ENCODE peak calls at places on chromosome 22, in four cellular contexts. X, I, V and P are unnamed samples.

GRCh38 chr22:27952779-27953178 is 33.7 kb upstream of the PITPNB start:
- DNase-seq in X (no peak), I (no peak), V (no peak), P (no peak)

GRCh38 chr22:48640890-48641771 is 1186.5 kb downstream of the BRD1 start:
- DNase-seq in X (no peak), I (no peak), V (no peak), P (no peak)

GRCh38 chr22:48953830-48954229 is 873.8 kb downstream of the BRD1 start:
- DNase-seq in X (no peak), I (no peak), V (no peak), P (no peak)

GRCh38 chr22:23200896-23201295 is 20.6 kb downstream of the BCR start:
- DNase-seq in X (no peak), I (no peak), V (no peak), P (no peak)

GRCh38 chr22:39703890-39704658 is 133.5 kb downstream of the CACNA1I start:
- DNase-seq in X (no peak), I (no peak), V (no peak), P (no peak)

GRCh38 chr22:40204331-40205116 is 26.8 kb downstream of the TNRC6B start:
- DNase-seq in X (no peak), I (no peak), V (no peak), P (peak; percentile 59)

GRCh38 chr22:23391022-23391421 is 189.1 kb downstream of the IGLL1 start:
- DNase-seq in X (no peak), I (no peak), V (no peak), P (no peak)

GRCh38 chr22:50641696-50642607 is 14.0 kb upstream of the ARSA start:
- DNase-seq in X (no peak), I (no peak), V (peak; percentile 32), P (peak; percentile 95)

GRCh38 chr22:45230026-45230845 is 10.5 kb downstream of the KIAA0930 start:
- DNase-seq in X (no peak), I (no peak), V (no peak), P (no peak)

GRCh38 chr22:21937821-21938070 is 14.9 kb downstream of the PPM1F start:
- DNase-seq in X (no peak), I (no peak), V (no peak), P (no peak)

GRCh38 chr22:45006101-45006872 is 3.5 kb downstream of the PHF21B start:
- DNase-seq in X (no peak), I (no peak), V (no peak), P (no peak)

GRCh38 chr22:41397143-41397811 is 15.5 kb downstream of the TEF start:
- DNase-seq in X (no peak), I (no peak), V (no peak), P (peak; percentile 91)

GRCh38 chr22:37464181-37464580 is 22.0 kb downstream of the MFNG start:
- DNase-seq in X (no peak), I (peak; percentile 19), V (no peak), P (no peak)

GRCh38 chr22:40498454-40499186 is 128.2 kb downstream of the SGSM3 start:
- DNase-seq in X (peak; percentile 80), I (no peak), V (no peak), P (peak; percentile 99)

GRCh38 chr22:38132794-38133193 is 22.3 kb upstream of the BAIAP2L2 start:
- DNase-seq in X (no peak), I (no peak), V (no peak), P (no peak)

GRCh38 chr22:19554834-19555404 is 30.7 kb upstream of the CLDN5 start:
- DNase-seq in X (peak; percentile 40), I (no peak), V (no peak), P (peak; percentile 81)

GRCh38 chr22:49827853-49828598 is at the start of gene BRD1:
- DNase-seq in X (no peak), I (no peak), V (peak; percentile 62), P (no peak)

GRCh38 chr22:50035131-50035881 is 22.7 kb upstream of the IL17REL start:
- DNase-seq in X (no peak), I (no peak), V (no peak), P (no peak)

GRCh38 chr22:37575490-37576003 is 4.3 kb downstream of the LGALS2 start:
- DNase-seq in X (no peak), I (no peak), V (no peak), P (no peak)

GRCh38 chr22:38733329-38734202 is 22.2 kb downstream of the SUN2 start:
- DNase-seq in X (peak; percentile 60), I (no peak), V (peak; percentile 53), P (peak; percentile 16)

GRCh38 chr22:49726701-49727101 is 101.0 kb downstream of the BRD1 start:
- DNase-seq in X (no peak), I (no peak), V (no peak), P (no peak)

GRCh38 chr22:46050451-46050845 is 73.5 kb upstream of the WNT7B start:
- DNase-seq in X (no peak), I (no peak), V (no peak), P (no peak)

GRCh38 chr22:20574920-20575353 is 67.5 kb downstream of the MED15 start:
- DNase-seq in X (no peak), I (no peak), V (no peak), P (no peak)

GRCh38 chr22:48581821-48582469 is 1245.7 kb downstream of the BRD1 start:
- DNase-seq in X (no peak), I (no peak), V (no peak), P (no peak)

GRCh38 chr22:23984430-23984829 is 4.5 kb downstream of the GSTT2 start:
- DNase-seq in X (no peak), I (no peak), V (no peak), P (no peak)

GRCh38 chr22:36349726-36350125 is 38.0 kb downstream of the MYH9 start:
- DNase-seq in X (no peak), I (no peak), V (no peak), P (no peak)
- H3K27ac ChIP-seq in X (peak overlapping the region; percentile 99), I (no peak overlapping the region), V (no peak overlapping the region), P (peak overlapping the region; percentile 38)

GRCh38 chr22:25403752-25404471 is 160.6 kb upstream of the GRK3 start:
- DNase-seq in X (no peak), I (no peak), V (peak; percentile 47), P (peak; percentile 15)
- TF ChIP-seq ESRRA in X (no peak), I (no peak), V (no peak), P (no peak)

GRCh38 chr22:31625257-31625640 is 36.8 kb downstream of the PISD start:
- DNase-seq in X (no peak), I (no peak), V (no peak), P (no peak)

GRCh38 chr22:31620756-31621480 is 41.1 kb downstream of the PISD start:
- DNase-seq in X (no peak), I (no peak), V (no peak), P (no peak)

GRCh38 chr22:31623634-31624312 is 38.2 kb downstream of the PISD start:
- DNase-seq in X (no peak), I (no peak), V (no peak), P (no peak)

GRCh38 chr22:31621507-31622160 is 40.4 kb downstream of the PISD start:
- DNase-seq in X (no peak), I (no peak), V (no peak), P (no peak)

GRCh38 chr22:31622980-31623379 is 39.0 kb downstream of the PISD start:
- DNase-seq in X (no peak), I (no peak), V (no peak), P (no peak)
- H3K27ac ChIP-seq in X (no peak overlapping the region), I (no peak overlapping the region), V (no peak overlapping the region), P (no peak overlapping the region)

GRCh38 chr22:25903294-25903693 is 161.3 kb downstream of the MYO18B start:
- DNase-seq in X (no peak), I (no peak), V (peak; percentile 42), P (no peak)
- TF ChIP-seq ESRRA in X (no peak), I (no peak), V (no peak), P (no peak)

DNA sequence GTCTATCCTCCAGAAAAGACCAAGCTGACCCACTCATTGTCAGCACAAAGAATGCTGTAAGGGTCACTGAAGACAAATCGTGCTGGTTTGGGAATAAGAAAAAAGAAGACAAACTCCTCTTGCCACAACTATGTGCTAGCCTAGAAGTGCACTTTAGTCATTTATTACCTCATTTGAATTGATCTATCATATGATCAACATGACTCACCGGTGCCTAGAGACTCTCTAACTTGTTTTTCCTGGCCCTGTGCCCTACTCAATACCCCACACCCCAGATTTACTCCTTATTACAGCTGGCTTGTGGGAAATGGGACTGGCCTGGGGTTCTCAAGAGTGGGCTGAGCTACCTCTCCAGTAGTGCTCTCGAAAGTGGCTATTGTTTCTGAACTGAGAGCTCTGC is 35.9 kb upstream of the HORMAD2 start:
- DNase-seq in X (no peak), I (no peak), V (no peak), P (peak; percentile 34)
- H3K27ac ChIP-seq in X (peak overlapping the region; percentile 39), I (no peak overlapping the region), V (no peak overlapping the region), P (no peak overlapping the region)

DNA sequence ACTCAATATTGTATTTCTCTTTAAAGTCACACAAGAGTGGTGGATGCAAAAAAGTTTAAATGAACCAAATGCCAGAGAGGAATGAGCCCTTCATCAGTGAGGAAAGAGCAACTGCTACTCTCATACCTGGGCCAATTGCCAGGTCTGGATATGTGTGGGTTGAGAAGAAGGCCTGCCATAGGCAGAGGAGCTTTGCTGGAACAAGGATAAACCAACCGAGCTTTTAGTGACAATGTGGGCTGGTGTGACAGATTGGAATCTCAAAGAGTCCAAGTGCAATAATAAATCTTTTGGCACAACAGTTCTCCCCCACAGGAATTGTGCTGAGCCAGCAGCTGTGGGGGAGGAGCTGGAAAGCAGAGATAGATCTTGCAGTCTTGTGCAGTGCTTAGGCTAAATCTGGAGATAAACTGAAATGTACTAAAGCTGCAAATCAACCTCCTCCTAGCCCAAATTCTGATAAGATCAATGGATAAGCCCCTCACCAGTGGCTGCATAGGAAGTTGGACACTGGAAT is 79.4 kb upstream of the ISX start:
- DNase-seq in X (no peak), I (no peak), V (no peak), P (no peak)
- TF ChIP-seq ESRRA in X (no peak), I (no peak), V (no peak), P (no peak)

GRCh38 chr22:43128928-43129424 is 14.2 kb downstream of the MCAT start:
- DNase-seq in X (no peak), I (no peak), V (peak; percentile 64), P (no peak)
- H3K27ac ChIP-seq in X (no peak overlapping the region), I (no peak overlapping the region), V (no peak overlapping the region), P (no peak overlapping the region)

DNA sequence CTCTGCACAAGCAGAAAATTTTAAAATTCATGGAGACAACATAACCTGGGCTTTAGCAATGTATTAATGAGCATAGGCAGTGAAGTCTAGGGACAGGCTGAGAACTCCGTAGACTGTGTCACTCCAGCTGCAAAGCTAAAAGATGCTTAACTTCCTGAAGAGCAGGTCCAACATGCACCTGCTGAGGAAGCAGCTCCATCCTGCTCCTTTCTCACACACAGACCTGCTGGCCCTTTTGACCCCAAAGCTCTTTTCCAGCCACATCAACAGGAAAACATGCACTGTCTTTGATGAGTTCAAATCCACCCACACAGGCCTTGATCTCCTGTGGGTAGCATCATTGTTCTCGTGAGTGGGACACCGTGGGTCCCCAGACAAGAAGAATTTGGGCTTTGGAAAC is 36.0 kb downstream of the SYN3 start:
- DNase-seq in X (no peak), I (no peak), V (no peak), P (no peak)
- TF ChIP-seq ESRRA in X (no peak), I (no peak), V (no peak), P (no peak)

GRCh38 chr22:17171016-17171312 is 11.9 kb upstream of the HDHD5 start:
- DNase-seq in X (no peak), I (no peak), V (no peak), P (no peak)
- H3K27ac ChIP-seq in X (peak overlapping the region; percentile 97), I (no peak overlapping the region), V (peak overlapping the region; percentile 72), P (peak overlapping the region; percentile 38)